ENCODE peak calls at places on chromosomes 11 and 22, in five cellular contexts. I is stomach, P is upper lobe of left lung, C is K562, F is endothelial cell of umbilical vein. U is an unnamed sample.

GRCh38 chr22:47154621-47155081 is 392.2 kb downstream of the TBC1D22A start:
- DNase-seq in I (peak), P (no peak), C (no peak), F (no peak), U (no peak)

GRCh38 chr11:65430406-65431217 is 8.0 kb downstream of the NEAT1 start:
- DNase-seq in I (peak), P (no peak), C (no peak), F (peak), U (no peak)

GRCh38 chr11:45751430-45751829 is 53.5 kb upstream of the SLC35C1 start:
- DNase-seq in I (no peak), P (no peak), C (peak), F (no peak), U (no peak)

GRCh38 chr11:47453365-47453764 is 4.4 kb upstream of the RAPSN start:
- DNase-seq in I (no peak), P (no peak), C (no peak), F (no peak), U (no peak)

GRCh38 chr22:27820896-27821866 is 19.6 kb upstream of the MN1 start:
- DNase-seq in I (no peak), P (no peak), C (no peak), F (no peak), U (no peak)

GRCh38 chr11:85848556-85848955 is 6.6 kb upstream of the CCDC83 start:
- DNase-seq in I (no peak), P (no peak), C (no peak), F (no peak), U (no peak)

GRCh38 chr11:92870241-92870826 is 99.1 kb upstream of the MTNR1B start:
- DNase-seq in I (no peak), P (no peak), C (no peak), F (no peak), U (no peak)

GRCh38 chr22:20571531-20572007 is 64.2 kb downstream of the MED15 start:
- DNase-seq in I (peak), P (no peak), C (peak), F (peak), U (no peak)

GRCh38 chr11:57499413-57499982 is 16.0 kb downstream of the SLC43A1 start:
- DNase-seq in I (peak), P (peak), C (peak), F (peak), U (peak)

GRCh38 chr11:16741473-16741872 is 3.0 kb downstream of the C11orf58 start:
- DNase-seq in I (peak), P (no peak), C (no peak), F (no peak), U (no peak)

GRCh38 chr11:12245549-12245986 is 131.8 kb upstream of the PARVA start:
- DNase-seq in I (peak), P (no peak), C (peak), F (no peak), U (no peak)

GRCh38 chr22:11605468-11605981 is 3922.5 kb upstream of the OR11H1 start:
- DNase-seq in I (no peak), P (peak), C (no peak), F (no peak), U (peak)

GRCh38 chr11:71286701-71287643 is 34.6 kb upstream of the SHANK2 start:
- DNase-seq in I (peak), P (no peak), C (no peak), F (no peak), U (peak)

GRCh38 chr11:12149672-12150225 is 39.4 kb downstream of the MICAL2 start:
- DNase-seq in I (no peak), P (no peak), C (peak), F (no peak), U (no peak)

GRCh38 chr11:32087602-32088001 is 3.3 kb upstream of the RCN1 start:
- DNase-seq in I (no peak), P (no peak), C (no peak), F (no peak), U (no peak)

GRCh38 chr22:39220897-39221850 is 23.6 kb downstream of the PDGFB start:
- DNase-seq in I (no peak), P (no peak), C (no peak), F (no peak), U (no peak)

GRCh38 chr11:7272373-7272772 is 20.7 kb downstream of the SYT9 start:
- DNase-seq in I (no peak), P (no peak), C (no peak), F (no peak), U (no peak)

GRCh38 chr22:32723632-32724031 is 77.9 kb upstream of the TIMP3 start:
- DNase-seq in I (peak), P (peak), C (no peak), F (no peak), U (peak)

GRCh38 chr22:35072939-35073338 is 7.0 kb downstream of the ISX start:
- DNase-seq in I (no peak), P (no peak), C (no peak), F (no peak), U (no peak)

GRCh38 chr11:79039122-79039521 is 401.7 kb downstream of the TENM4 start:
- DNase-seq in I (no peak), P (no peak), C (no peak), F (no peak), U (no peak)

GRCh38 chr11:17805873-17806272 is 71.3 kb downstream of the KCNC1 start:
- DNase-seq in I (no peak), P (no peak), C (no peak), F (no peak), U (no peak)

GRCh38 chr11:113874920-113875413 is 405 bp downstream of the USP28 start:
- DNase-seq in I (no peak), P (no peak), C (no peak), F (peak), U (no peak)

GRCh38 chr11:58742981-58743880 is 11.5 kb upstream of the GLYAT start:
- DNase-seq in I (no peak), P (no peak), C (no peak), F (no peak), U (no peak)

GRCh38 chr11:33723238-33723881 is 12.9 kb downstream of the CD59 start:
- DNase-seq in I (no peak), P (no peak), C (peak), F (peak), U (no peak)

GRCh38 chr11:108915666-108916065 is 250.8 kb downstream of the DDX10 start:
- DNase-seq in I (no peak), P (no peak), C (no peak), F (no peak), U (no peak)

GRCh38 chr22:20146777-20147176 is 4.1 kb downstream of the CCDC188 start:
- DNase-seq in I (no peak), P (peak), C (no peak), F (no peak), U (no peak)

GRCh38 chr22:24289781-24290181 is 19.1 kb downstream of the SPECC1L start:
- DNase-seq in I (no peak), P (no peak), C (peak), F (peak), U (no peak)

GRCh38 chr11:24833598-24833997 is 336.7 kb downstream of the LUZP2 start:
- DNase-seq in I (no peak), P (peak), C (no peak), F (peak), U (no peak)

GRCh38 chr11:115872418-115872817 is 368.2 kb upstream of the CADM1 start:
- DNase-seq in I (no peak), P (no peak), C (no peak), F (no peak), U (no peak)

GRCh38 chr11:130157840-130158239 is 1.7 kb upstream of the ST14 start:
- DNase-seq in I (no peak), P (no peak), C (no peak), F (no peak), U (no peak)

GRCh38 chr11:130160460-130161090 is 993 bp downstream of the ST14 start:
- DNase-seq in I (no peak), P (no peak), C (no peak), F (no peak), U (no peak)

GRCh38 chr11:130161441-130161840 is 1.9 kb downstream of the ST14 start:
- DNase-seq in I (no peak), P (no peak), C (no peak), F (no peak), U (no peak)

GRCh38 chr11:130159139-130159538 is 443 bp upstream of the ST14 start:
- DNase-seq in I (no peak), P (no peak), C (no peak), F (no peak), U (no peak)

DNA sequence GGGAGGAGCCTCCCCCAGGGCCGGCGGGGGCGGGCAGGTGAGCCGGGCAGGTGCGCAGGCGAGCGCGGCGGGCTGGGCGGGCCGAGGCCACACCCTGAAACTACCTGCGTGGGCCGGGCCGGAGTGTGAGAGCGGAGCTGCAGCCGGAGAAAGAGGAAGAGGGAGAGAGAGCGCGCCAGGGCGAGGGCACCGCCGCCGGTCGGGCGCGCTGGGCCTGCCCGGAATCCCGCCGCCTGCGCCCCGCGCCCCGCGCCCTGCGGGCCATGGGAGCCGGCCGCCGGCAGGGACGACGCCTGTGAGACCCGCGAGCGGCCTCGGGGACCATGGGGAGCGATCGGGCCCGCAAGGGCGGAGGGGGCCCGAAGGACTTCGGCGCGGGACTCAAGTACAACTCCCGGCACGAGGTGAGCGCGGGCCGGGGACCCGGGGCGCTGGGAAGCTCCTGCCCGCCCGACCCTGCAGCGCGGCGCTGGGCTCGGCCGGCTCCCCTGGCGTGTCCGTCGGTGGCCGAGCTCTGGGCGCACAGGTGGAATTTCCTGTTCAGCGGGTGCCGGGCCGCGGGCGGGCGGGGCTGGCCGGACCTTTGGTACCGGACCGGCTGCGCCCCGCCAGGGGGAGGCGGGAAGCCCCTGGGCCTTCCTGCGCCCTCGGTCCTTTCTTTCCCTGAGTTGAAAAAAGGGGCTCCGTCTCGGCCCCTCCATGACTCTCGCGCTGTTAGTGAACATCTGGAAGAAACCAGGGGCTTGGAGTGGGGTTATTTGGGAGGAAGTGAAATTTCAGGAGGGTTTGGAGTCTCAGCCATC is at the start of gene ST14:
- DNase-seq in I (peak), P (peak), C (no peak), F (no peak), U (no peak)
- TF ChIP-seq POLR2AphosphoS5 in I (no peak), P (no peak), C (no peak), F (no peak), U (no peak)

GRCh38 chr11:95231126-95231880 is at the start of gene SESN3:
- DNase-seq in I (peak), P (peak), C (peak), F (peak), U (peak)
- TF ChIP-seq POLR2A in I (peak), P (no peak), C (no peak), F (no peak), U (peak)

GRCh38 chr11:77067776-77068460 is 1.1 kb downstream of the CAPN5 start:
- DNase-seq in I (no peak), P (no peak), C (no peak), F (no peak), U (no peak)

GRCh38 chr11:77065878-77066228 is 918 bp upstream of the CAPN5 start:
- DNase-seq in I (no peak), P (no peak), C (no peak), F (no peak), U (no peak)

GRCh38 chr11:77068461-77069335 is 1.9 kb downstream of the CAPN5 start:
- DNase-seq in I (no peak), P (no peak), C (no peak), F (no peak), U (no peak)

GRCh38 chr11:77064648-77065217 is 2.0 kb upstream of the CAPN5 start:
- DNase-seq in I (no peak), P (no peak), C (no peak), F (no peak), U (no peak)

GRCh38 chr11:77066229-77067023 is at the start of gene CAPN5:
- DNase-seq in I (peak), P (peak), C (peak), F (peak), U (no peak)
- TF ChIP-seq POLR2AphosphoS5 in I (peak), P (peak), C (no peak), F (peak), U (peak)

DNA sequence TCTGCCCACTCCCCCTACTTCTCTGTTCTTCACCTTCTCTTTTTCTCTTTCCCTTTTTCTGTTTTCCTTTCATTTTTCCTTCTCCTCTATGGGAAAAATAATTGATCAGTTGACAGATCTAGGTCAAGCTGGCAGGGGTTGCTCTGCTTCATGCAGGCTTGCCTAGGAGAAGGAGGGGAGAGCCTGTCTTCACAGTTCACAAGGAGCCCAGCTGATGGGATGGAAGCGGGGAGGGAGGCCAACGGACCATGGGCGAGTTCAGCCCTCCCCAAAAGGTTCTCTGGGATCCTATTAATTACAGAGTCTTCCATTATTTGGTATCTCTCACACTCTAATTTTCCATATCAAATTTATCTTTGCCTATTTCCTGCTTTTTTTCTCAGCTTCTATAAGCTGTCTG is 5.5 kb downstream of the NTM start:
- DNase-seq in I (no peak), P (no peak), C (no peak), F (no peak), U (no peak)
- TF ChIP-seq POLR2A in I (no peak), P (no peak), C (no peak), F (no peak), U (no peak)

GRCh38 chr11:64358536-64358906 is 441 bp upstream of the RPS6KA4 start:
- DNase-seq in I (no peak), P (no peak), C (no peak), F (no peak), U (no peak)

GRCh38 chr11:64361659-64362058 is 2.7 kb downstream of the RPS6KA4 start:
- DNase-seq in I (no peak), P (peak), C (no peak), F (no peak), U (no peak)

GRCh38 chr11:64358907-64359711 is at the start of gene RPS6KA4:
- DNase-seq in I (peak), P (peak), C (peak), F (peak), U (no peak)

GRCh38 chr11:64360403-64360980 is 1.5 kb downstream of the RPS6KA4 start:
- DNase-seq in I (no peak), P (no peak), C (no peak), F (no peak), U (no peak)

DNA sequence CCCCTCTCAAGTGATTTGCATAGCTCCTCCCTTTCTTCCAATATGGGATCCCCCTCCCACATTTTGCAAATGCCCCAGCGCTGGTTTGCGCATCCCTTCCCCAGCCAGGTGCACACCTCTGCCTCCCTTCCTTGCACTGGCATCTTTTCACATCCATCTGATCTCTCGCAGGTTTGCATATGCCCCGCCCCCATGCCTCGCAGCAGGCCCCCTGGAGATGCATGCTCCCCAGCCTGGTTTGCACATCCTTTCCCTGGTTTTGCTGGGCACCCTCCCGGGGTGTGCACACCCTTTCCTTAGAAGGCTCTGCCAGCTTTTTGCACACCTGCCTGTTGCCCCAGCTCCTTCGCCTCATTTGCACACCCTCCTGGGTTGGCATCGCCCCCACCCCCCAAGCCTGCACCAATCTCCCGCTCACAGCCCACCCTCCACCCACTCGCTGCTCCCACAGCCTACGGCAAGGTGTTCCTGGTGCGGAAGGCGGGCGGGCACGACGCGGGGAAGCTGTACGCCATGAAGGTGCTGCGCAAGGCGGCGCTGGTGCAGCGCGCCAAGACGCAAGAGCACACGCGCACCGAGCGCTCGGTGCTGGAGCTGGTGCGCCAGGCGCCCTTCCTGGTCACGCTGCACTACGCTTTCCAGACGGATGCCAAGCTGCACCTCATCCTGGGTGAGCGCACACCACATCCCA is 895 bp downstream of the RPS6KA4 start:
- DNase-seq in I (peak), P (peak), C (no peak), F (no peak), U (no peak)
- TF ChIP-seq POLR2AphosphoS5 in I (no peak), P (no peak), C (no peak), F (no peak), U (no peak)

DNA sequence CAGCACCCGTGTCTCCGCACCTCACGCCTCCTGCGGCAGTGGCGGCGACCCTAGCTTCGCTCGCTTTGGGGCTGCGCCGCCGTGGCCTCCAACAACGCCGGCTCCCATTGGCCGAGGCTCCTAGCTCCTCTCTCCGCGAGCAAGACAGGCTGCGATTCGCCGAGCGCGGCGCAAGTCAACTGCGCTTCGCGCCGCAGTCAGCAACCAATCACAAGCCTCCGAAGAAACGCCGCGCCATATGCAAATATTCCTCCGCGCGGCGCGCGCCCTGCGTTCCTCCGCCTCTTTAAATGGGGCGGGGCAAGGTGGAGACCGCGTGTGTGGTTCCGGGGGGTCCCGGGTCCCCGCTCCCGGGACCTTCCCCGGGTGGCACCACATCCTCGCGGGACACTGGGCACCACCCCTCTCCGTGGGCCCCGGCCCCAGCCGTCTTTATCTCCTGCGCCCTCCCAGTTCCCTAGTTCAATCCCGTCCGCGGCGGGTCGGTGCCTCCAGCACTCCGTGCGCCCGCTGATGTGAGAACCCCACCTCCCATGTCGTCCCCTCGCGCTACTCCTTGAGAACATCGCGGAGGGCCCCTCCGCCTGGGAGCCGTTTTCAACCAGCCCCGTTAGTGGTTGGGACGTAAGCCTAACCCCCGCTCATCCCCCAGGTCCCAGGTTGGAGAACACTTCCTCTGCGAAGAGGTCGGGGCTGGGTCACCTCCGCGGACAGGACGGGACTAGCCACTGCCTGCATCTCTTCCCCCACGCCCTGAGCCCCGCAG is at the start of gene NAP1L4:
- DNase-seq in I (peak), P (peak), C (peak), F (peak), U (peak)
- TF ChIP-seq POLR2A in I (no peak), P (no peak), C (peak), F (peak), U (peak)

GRCh38 chr11:125167292-125167953 is 2.9 kb downstream of the PKNOX2 start:
- DNase-seq in I (no peak), P (peak), C (no peak), F (no peak), U (no peak)
- TF ChIP-seq POLR2AphosphoS5 in I (no peak), P (no peak), C (no peak), F (no peak), U (peak)

DNA sequence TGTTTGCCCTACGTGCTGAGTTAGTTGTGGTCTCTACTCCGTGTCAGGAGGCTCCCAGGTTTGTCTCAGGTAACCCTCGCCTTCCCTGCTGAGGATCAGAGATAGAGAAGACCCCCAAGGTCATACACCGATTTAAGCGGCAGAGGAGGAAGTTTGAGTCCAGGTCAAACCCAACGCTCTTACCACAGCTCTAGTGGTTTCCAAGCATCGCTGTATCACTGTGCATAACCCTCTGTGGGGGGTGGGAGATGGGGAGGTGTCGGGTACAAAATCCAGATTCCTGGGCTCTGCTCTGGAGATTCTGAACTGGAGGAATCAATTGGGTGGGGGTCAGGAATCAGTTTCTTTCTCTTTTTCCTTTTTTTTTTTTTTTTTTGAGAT is 627 bp downstream of the DNAJC4 start:
- DNase-seq in I (no peak), P (no peak), C (no peak), F (no peak), U (no peak)
- TF ChIP-seq POLR2A in I (no peak), P (no peak), C (no peak), F (no peak), U (no peak)

DNA sequence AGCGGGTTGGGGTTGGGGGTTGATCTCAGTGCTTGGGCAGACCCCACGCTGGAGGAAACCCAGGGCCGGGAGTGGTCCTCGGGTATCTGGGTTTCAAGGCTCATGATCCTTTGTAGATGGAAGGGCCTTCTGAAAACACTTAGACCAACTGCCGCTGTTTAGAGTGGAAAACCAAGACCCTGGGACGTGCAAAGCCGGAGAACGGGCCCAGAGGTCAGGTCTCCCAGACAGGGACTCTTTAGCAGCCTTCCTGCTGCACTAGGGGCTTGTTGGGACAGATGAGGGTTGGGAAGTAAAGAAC is 622 bp downstream of the AIP start:
- DNase-seq in I (no peak), P (no peak), C (no peak), F (no peak), U (no peak)
- TF ChIP-seq POLR2AphosphoS5 in I (no peak), P (no peak), C (no peak), F (no peak), U (no peak)